ENCODE peak calls at places on chromosomes 13 and 19, in five cellular contexts. H is left ventricle myocardium inferior, Q is kidney, B is PC-9, Y is body of pancreas. A is an unnamed sample.

GRCh38 chr13:98520674-98521449 is 56.0 kb downstream of the STK24 start:
- DNase-seq in Q (no peak), Y (no peak), H (no peak), B (no peak), A (no peak)

GRCh38 chr19:36051236-36051635 is 2.8 kb downstream of the THAP8 start:
- DNase-seq in Y (no peak), H (no peak), Q (no peak), B (no peak), A (no peak)

GRCh38 chr13:109715902-109716301 is 70.5 kb downstream of the IRS2 start:
- DNase-seq in B (peak; percentile 48), Q (no peak), Y (no peak), H (no peak), A (peak; percentile 17)

GRCh38 chr19:3981373-3981735 is 3.9 kb downstream of the EEF2 start:
- DNase-seq in B (no peak), Q (no peak), Y (no peak), H (no peak), A (no peak)

GRCh38 chr19:40374084-40374483 is 15.9 kb downstream of the HIPK4 start:
- DNase-seq in B (no peak), Q (no peak), H (no peak), Y (no peak), A (no peak)

GRCh38 chr19:56121180-56122167 is at the start of gene ZNF787:
- DNase-seq in B (peak; percentile 93), Q (peak; percentile 100), Y (peak; percentile 98), H (peak; percentile 98), A (peak; percentile 88)

GRCh38 chr13:37173214-37173613 is 67.8 kb upstream of the CSNK1A1L start:
- DNase-seq in Y (no peak), B (no peak), H (no peak), Q (no peak), A (no peak)

GRCh38 chr13:33554919-33555791 is 262.8 kb upstream of the RFC3 start:
- DNase-seq in B (no peak), Y (no peak), H (no peak), Q (no peak), A (no peak)

DNA sequence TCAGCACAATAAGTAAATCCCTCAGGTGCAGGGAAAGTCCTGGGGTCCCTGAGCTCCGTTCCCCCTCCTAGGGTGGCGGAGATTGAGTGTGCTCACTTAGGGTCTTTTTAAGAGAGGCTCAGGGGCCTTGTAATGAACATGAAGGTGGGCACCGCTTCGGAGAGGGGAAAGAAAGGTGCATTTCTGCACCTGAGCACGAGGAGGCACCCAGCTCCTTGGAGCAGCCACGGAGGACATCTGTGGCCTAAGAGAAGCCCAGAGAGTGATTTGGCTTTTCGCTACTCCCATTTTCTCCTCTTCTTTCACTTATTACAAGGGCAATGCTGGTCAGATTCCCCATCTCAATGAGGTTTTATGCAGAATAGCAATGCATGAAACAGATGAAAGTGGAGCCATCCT is 86.7 kb upstream of the RAP2A start:
- DNase-seq in Q (no peak), Y (no peak), B (no peak), H (no peak), A (no peak)
- H3K27ac ChIP-seq in Q (no peak overlapping the region), Y (no peak overlapping the region), B (no peak overlapping the region), H (no peak overlapping the region), A (no peak overlapping the region)

GRCh38 chr19:42051166-42052115 is 18.6 kb downstream of the GRIK5 start:
- DNase-seq in B (peak; percentile 96), Y (no peak), Q (no peak), H (no peak), A (peak; percentile 99)
- H3K4me1 ChIP-seq in B (peaks cover 35% of the 10 kb centered on the region), Y (no peaks in the 10 kb centered on the region), Q (no peaks in the 10 kb centered on the region), H (peaks cover 15% of the 10 kb centered on the region), A (peaks cover 21% of the 10 kb centered on the region)

GRCh38 chr19:19260417-19260816 is 12.7 kb downstream of the TM6SF2 start:
- DNase-seq in Y (no peak), H (no peak), B (no peak), Q (no peak), A (no peak)

GRCh38 chr19:19262190-19263057 is 10.7 kb downstream of the TM6SF2 start:
- DNase-seq in Y (no peak), Q (no peak), B (no peak), H (no peak), A (no peak)

GRCh38 chr19:19261350-19262189 is 11.5 kb downstream of the TM6SF2 start:
- DNase-seq in H (no peak), B (no peak), Q (no peak), Y (no peak), A (no peak)

GRCh38 chr19:19259741-19260140 is 13.4 kb downstream of the TM6SF2 start:
- DNase-seq in Q (no peak), H (no peak), B (peak; percentile 46), Y (no peak), A (peak; percentile 23)

GRCh38 chr19:19260842-19261241 is 12.3 kb downstream of the TM6SF2 start:
- DNase-seq in B (no peak), Q (no peak), Y (no peak), H (no peak), A (no peak)
- TF ChIP-seq CTCF in B (no peak), Q (no peak), Y (no peak), H (no peak), A (no peak)

DNA sequence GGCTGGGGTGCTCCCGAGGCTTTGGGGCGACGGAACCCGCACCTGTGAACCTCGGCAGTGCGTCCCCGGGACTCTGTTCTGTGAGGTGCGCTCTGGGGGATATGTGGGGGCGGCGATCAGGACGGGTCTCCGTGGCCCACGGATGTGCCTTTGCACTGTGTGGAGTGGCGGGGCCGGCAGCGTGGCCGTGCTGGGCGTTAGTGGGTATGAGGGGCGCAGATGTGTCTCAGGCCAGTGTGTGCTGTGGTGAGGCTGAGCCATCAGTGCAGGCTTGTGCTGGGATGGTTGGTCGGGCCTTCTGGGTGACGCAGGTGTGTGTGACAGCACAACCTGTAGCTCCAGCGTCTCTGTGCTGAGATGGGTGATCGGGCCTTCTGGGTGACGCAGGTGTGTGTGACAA is 16.9 kb downstream of the ZNF331 start:
- DNase-seq in B (no peak), Y (peak; percentile 25), Q (no peak), H (no peak), A (no peak)
- H3K27ac ChIP-seq in B (no peak overlapping the region), Y (peak overlapping the region; percentile 59), Q (peak overlapping the region; percentile 86), H (peak overlapping the region; percentile 85), A (peak overlapping the region; percentile 84)

DNA sequence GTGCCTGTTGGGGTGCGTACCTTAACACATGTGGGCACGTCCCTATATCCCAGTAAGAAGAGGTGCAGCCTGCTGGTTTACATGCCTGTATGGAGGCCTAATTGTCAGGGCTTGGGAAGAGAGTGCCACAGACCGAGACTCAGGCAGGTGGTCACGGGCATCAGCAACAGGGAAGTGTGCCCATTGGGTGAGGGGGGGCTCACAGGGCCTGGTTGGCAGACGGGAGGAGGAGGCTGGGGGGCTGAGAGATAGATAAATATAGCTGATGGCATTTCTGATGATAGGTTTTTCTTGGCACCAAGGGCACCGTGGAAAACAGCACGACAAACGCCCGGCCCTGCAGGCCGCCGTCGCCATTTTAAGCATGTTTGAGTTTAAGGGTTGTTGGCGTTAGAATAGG is 37.6 kb downstream of the NFIX start:
- DNase-seq in Q (no peak), B (no peak), H (no peak), Y (no peak), A (no peak)
- H3K4me1 ChIP-seq in Q (peaks cover 12% of the 10 kb centered on the region), B (peaks cover 64% of the 10 kb centered on the region), H (peaks cover 98% of the 10 kb centered on the region), Y (peaks cover 65% of the 10 kb centered on the region), A (peaks cover 44% of the 10 kb centered on the region)